ENCODE peak calls at places on chromosomes 2 and 18, in four cellular contexts. H is heart left ventricle, F is testis, A is right lobe of liver. Q is an unnamed sample.

GRCh38 chr2:71944183-71944550 is 203.5 kb downstream of the CYP26B1 start:
- DNase-seq in A (no peak), F (no peak), H (no peak), Q (peak)

GRCh38 chr2:111946294-111947114 is 48.1 kb downstream of the MERTK start:
- DNase-seq in H (peak), F (peak), A (peak), Q (peak)

GRCh38 chr2:17518212-17519154 is at the start of gene RAD51AP2:
- DNase-seq in H (peak), F (peak), A (peak), Q (peak)

GRCh38 chr2:220857371-220857770 is 714.7 kb downstream of the EPHA4 start:
- DNase-seq in F (no peak), A (no peak), H (no peak), Q (no peak)

GRCh38 chr18:50113726-50114125 is 81.2 kb downstream of the MYO5B start:
- DNase-seq in H (no peak), A (no peak), F (no peak), Q (no peak)

GRCh38 chr2:63012541-63012940 is 38.1 kb upstream of the OTX1 start:
- DNase-seq in A (no peak), H (no peak), F (no peak), Q (no peak)

GRCh38 chr18:48607049-48607984 is 68.5 kb downstream of the CTIF start:
- DNase-seq in F (peak), H (peak), A (no peak), Q (no peak)

GRCh38 chr2:230640540-230641011 is 72.1 kb upstream of the CAB39 start:
- DNase-seq in A (no peak), F (no peak), H (no peak), Q (no peak)

GRCh38 chr2:20702563-20702962 is 35.6 kb downstream of the GDF7 start:
- DNase-seq in F (no peak), H (no peak), A (no peak), Q (no peak)

GRCh38 chr18:74416124-74416523 is 41.0 kb downstream of the DIPK1C start:
- DNase-seq in A (no peak), H (peak), F (no peak), Q (no peak)

GRCh38 chr2:20188201-20188600 is 36.7 kb downstream of the SDC1 start:
- DNase-seq in A (no peak), F (no peak), H (no peak), Q (no peak)

GRCh38 chr2:240503848-240504247 is 53.9 kb downstream of the ANKMY1 start:
- DNase-seq in A (peak), F (no peak), H (no peak), Q (no peak)

GRCh38 chr2:232476791-232477190 is 10.8 kb downstream of the ECEL1 start:
- DNase-seq in F (no peak), H (peak), A (peak), Q (no peak)

GRCh38 chr2:20577495-20578235 is 73.2 kb downstream of the HS1BP3 start:
- DNase-seq in F (no peak), A (no peak), H (peak), Q (peak)

GRCh38 chr2:98869868-98870267 is 66.2 kb downstream of the CRACDL start:
- DNase-seq in H (peak), F (peak), A (no peak), Q (peak)

GRCh38 chr2:98870516-98871158 is 65.4 kb downstream of the CRACDL start:
- DNase-seq in H (no peak), F (no peak), A (no peak), Q (no peak)

GRCh38 chr2:98868548-98869271 is 67.3 kb downstream of the CRACDL start:
- DNase-seq in H (no peak), A (no peak), F (no peak), Q (no peak)

GRCh38 chr2:98867539-98868309 is 68.3 kb downstream of the CRACDL start:
- DNase-seq in A (no peak), F (no peak), H (no peak), Q (no peak)

GRCh38 chr2:98869272-98869641 is 66.8 kb downstream of the CRACDL start:
- DNase-seq in F (peak), H (no peak), A (no peak), Q (no peak)
- TF ChIP-seq POLR2A in F (no peak), H (no peak), A (no peak), Q (no peak)

GRCh38 chr2:47653909-47654789 is 128.8 kb upstream of the MSH6 start:
- DNase-seq in F (peak), H (no peak), A (no peak), Q (no peak)
- TF ChIP-seq CTCF in F (no peak), H (peak), A (no peak), Q (no peak)

GRCh38 chr2:206442854-206443734 is at the start of gene ADAM23:
- DNase-seq in A (no peak), H (peak), F (peak), Q (no peak)
- TF ChIP-seq POLR2A in A (no peak), H (peak), F (no peak), Q (no peak)

GRCh38 chr2:85354286-85355072 is at the start of the genes ELMOD3 and RETSAT:
- DNase-seq in A (peak), F (peak), H (peak), Q (peak)

GRCh38 chr2:85356186-85356585 is 1.6 kb downstream of the ELMOD3 start:
- DNase-seq in H (no peak), A (no peak), F (no peak), Q (no peak)

GRCh38 chr2:85355521-85355920 is 952 bp downstream of the ELMOD3 start:
- DNase-seq in H (no peak), A (no peak), F (no peak), Q (no peak)

GRCh38 chr2:85353876-85354285 is 447 bp downstream of the RETSAT start:
- DNase-seq in F (peak), A (peak), H (peak), Q (peak)

DNA sequence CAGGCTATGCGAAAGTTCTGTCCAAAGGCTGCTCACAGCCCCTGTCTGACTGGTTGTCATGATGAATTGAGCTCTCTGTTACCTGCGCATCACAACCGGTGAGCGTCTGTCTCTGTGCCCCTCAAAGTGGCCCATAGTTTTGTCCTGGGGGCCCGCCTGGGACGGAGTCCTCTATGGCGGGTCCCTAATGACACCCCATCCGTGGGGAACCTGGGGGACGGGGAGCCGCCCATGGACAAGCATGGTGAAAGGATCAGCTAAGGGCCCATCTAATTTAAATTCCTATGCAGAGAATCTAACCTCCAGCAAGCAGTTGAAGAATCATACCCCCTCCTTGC is 473 bp downstream of the ELMOD3 start:
- DNase-seq in H (no peak), A (no peak), F (no peak), Q (no peak)
- TF ChIP-seq CTCF in H (no peak), A (no peak), F (no peak), Q (no peak)